ENCODE peak calls at places on chromosome 13, in four cellular contexts. U is NCI-H1436, T is iPS DF 6.9, C is NCI-H2171. N is an unnamed sample.

GRCh38 chr13:50156140-50156539 is 140.9 kb downstream of the KCNRG start:
- DNase-seq in U (no peak), T (no peak), C (no peak), N (no peak)

GRCh38 chr13:39417643-39418042 is 185.3 kb downstream of the LHFPL6 start:
- DNase-seq in U (no peak), T (no peak), C (no peak), N (no peak)

GRCh38 chr13:28611654-28612131 is 47.2 kb upstream of the POMP start:
- DNase-seq in U (no peak), T (no peak), C (no peak), N (no peak)

GRCh38 chr13:36548129-36548528 is 115.8 kb downstream of the CCNA1 start:
- DNase-seq in U (no peak), T (no peak), C (no peak), N (peak)

GRCh38 chr13:67416047-67416925 is 186.2 kb upstream of the PCDH9 start:
- DNase-seq in U (no peak), T (peak), C (no peak), N (no peak)

GRCh38 chr13:106133025-106133424 is 402.4 kb downstream of the EFNB2 start:
- DNase-seq in U (no peak), T (no peak), C (no peak), N (no peak)

GRCh38 chr13:46179576-46180368 is 2.2 kb downstream of the LCP1 start:
- DNase-seq in U (no peak), T (no peak), C (no peak), N (no peak)

GRCh38 chr13:101417043-101417406 is 717 bp upstream of the NALCN start:
- DNase-seq in U (no peak), T (no peak), C (peak), N (peak)

GRCh38 chr13:69300131-69300530 is 807.5 kb upstream of the ATXN8OS start:
- DNase-seq in U (no peak), T (no peak), C (no peak), N (peak)

GRCh38 chr13:72960541-72960940 is 98.3 kb upstream of the KLF5 start:
- DNase-seq in U (peak), T (no peak), C (no peak), N (peak)

GRCh38 chr13:18628428-18628827 is 553.2 kb downstream of the TUBA3C start:
- DNase-seq in U (no peak), T (no peak), C (no peak), N (no peak)

GRCh38 chr13:74836628-74837027 is 645.3 kb downstream of the TBC1D4 start:
- DNase-seq in U (no peak), T (no peak), C (no peak), N (no peak)

GRCh38 chr13:99033814-99034213 is 56.0 kb upstream of the DOCK9 start:
- DNase-seq in U (peak), T (no peak), C (no peak), N (peak)

GRCh38 chr13:49627831-49628652 is at the start of gene ARL11:
- DNase-seq in U (no peak), T (no peak), C (no peak), N (no peak)

GRCh38 chr13:98576963-98577822 is at the start of gene STK24:
- DNase-seq in U (peak), T (no peak), C (peak), N (peak)

GRCh38 chr13:24232474-24232873 is 72.0 kb downstream of the SPATA13 start:
- DNase-seq in U (no peak), T (no peak), C (no peak), N (no peak)

GRCh38 chr13:37769078-37769477 is 100.5 kb downstream of the TRPC4 start:
- DNase-seq in U (no peak), T (no peak), C (no peak), N (peak)

N was measured in NCI-H1105 treated with DMSO at 0.1 percent for 48 hours.